ENCODE peak calls at places on chromosomes 12 and 14, in nine cellular contexts. E is lower leg skin, Q is sigmoid colon, Y is SK-N-SH, J is cardiac muscle cell, U is heart left ventricle, W is heart right ventricle, T is epithelial cell of proximal tubule, F is spleen. A is an unnamed sample.
A peak's percentile ranks its signal among the peaks of the same experiment; 100 is the strongest.

GRCh38 chr12:65603428-65604351 is 220.6 kb upstream of the HMGA2 start:
- DNase-seq in E (peak; percentile 48), Q (peak; percentile 62), Y (no peak), J (peak; percentile 52), U (no peak), W (peak; percentile 47), T (peak; percentile 82), F (no peak), A (peak; percentile 89)

GRCh38 chr12:76029982-76030377 is 1.6 kb downstream of the PHLDA1 start:
- DNase-seq in E (no peak), Q (no peak), Y (peak; percentile 49), J (peak; percentile 20), U (no peak), W (no peak), T (no peak), F (no peak), A (no peak)

GRCh38 chr12:50257226-50258166 is 25.8 kb downstream of the LIMA1 start:
- DNase-seq in E (peak; percentile 69), Q (no peak), Y (no peak), J (peak; percentile 25), U (no peak), W (peak; percentile 36), T (no peak), F (no peak), A (no peak)

GRCh38 chr14:92471919-92472318 is 41.7 kb upstream of the RIN3 start:
- DNase-seq in E (no peak), Q (no peak), Y (no peak), J (no peak), U (no peak), W (no peak), T (peak; percentile 63), F (no peak), A (peak; percentile 47)

GRCh38 chr14:58639842-58640484 is 2.2 kb downstream of the DACT1 start:
- DNase-seq in E (peak; percentile 24), Q (no peak), Y (peak; percentile 78), J (peak; percentile 85), U (no peak), W (peak; percentile 62), T (no peak), F (no peak), A (peak; percentile 68)

GRCh38 chr12:6899837-6900519 is 4.6 kb upstream of the LRRC23 start:
- DNase-seq in E (peak; percentile 62), Q (peak; percentile 81), Y (no peak), J (no peak), U (no peak), W (peak; percentile 83), T (no peak), F (no peak), A (no peak)

GRCh38 chr12:100793182-100793581 is 1.4 kb upstream of the ANO4 start:
- DNase-seq in E (no peak), Q (no peak), Y (no peak), J (no peak), U (no peak), W (no peak), T (no peak), F (no peak), A (peak; percentile 3)

GRCh38 chr12:402127-402456 is 648 bp downstream of the CCDC77 start:
- DNase-seq in E (no peak), Q (no peak), Y (peak; percentile 32), J (peak; percentile 32), U (no peak), W (no peak), T (no peak), F (no peak), A (no peak)

GRCh38 chr14:85958069-85958468 is 428.1 kb downstream of the FLRT2 start:
- DNase-seq in E (no peak), Q (no peak), Y (no peak), J (no peak), U (no peak), W (no peak), T (no peak), F (no peak), A (no peak)
- TF ChIP-seq CTCF in E (no peak), Q (no peak), Y (peak; percentile 23), J (no peak), U (no peak), W (no peak), T (no peak), F (no peak), A (no peak)

GRCh38 chr14:52266179-52266578 is 1.3 kb upstream of the PTGDR start:
- DNase-seq in E (peak; percentile 57), Q (peak; percentile 85), Y (no peak), J (no peak), U (no peak), W (peak; percentile 66), T (no peak), F (no peak), A (no peak)

GRCh38 chr14:52267501-52268190 is at the start of gene PTGDR:
- DNase-seq in E (no peak), Q (no peak), Y (peak; percentile 32), J (peak; percentile 27), U (peak; percentile 71), W (peak; percentile 33), T (no peak), F (peak; percentile 89), A (no peak)

GRCh38 chr14:52268191-52269061 is 928 bp downstream of the PTGDR start:
- DNase-seq in E (no peak), Q (no peak), Y (peak; percentile 36), J (peak; percentile 14), U (peak; percentile 63), W (peak; percentile 13), T (no peak), F (peak; percentile 84), A (no peak)

GRCh38 chr14:52265248-52265647 is 2.2 kb upstream of the PTGDR start:
- DNase-seq in E (no peak), Q (no peak), Y (no peak), J (no peak), U (no peak), W (no peak), T (no peak), F (no peak), A (no peak)

GRCh38 chr14:52266782-52267181 is 716 bp upstream of the PTGDR start:
- DNase-seq in E (no peak), Q (no peak), Y (no peak), J (no peak), U (no peak), W (no peak), T (no peak), F (no peak), A (no peak)
- H3K4me3 ChIP-seq in E (no peak overlapping the region), Q (no peak overlapping the region), Y (no peak overlapping the region), J (no peak overlapping the region), U (no peak overlapping the region), W (peak overlapping the region; percentile 61), T (no peak overlapping the region), F (no peak overlapping the region), A (no peak overlapping the region)

GRCh38 chr14:65486856-65487255 is 74.3 kb downstream of the FUT8 start:
- DNase-seq in E (no peak), Q (no peak), Y (no peak), J (no peak), U (no peak), W (no peak), T (no peak), F (no peak), A (no peak)
- TF ChIP-seq CTCF in E (no peak), Q (no peak), Y (no peak), J (no peak), U (no peak), W (no peak), T (peak; percentile 22), F (no peak), A (no peak)

DNA sequence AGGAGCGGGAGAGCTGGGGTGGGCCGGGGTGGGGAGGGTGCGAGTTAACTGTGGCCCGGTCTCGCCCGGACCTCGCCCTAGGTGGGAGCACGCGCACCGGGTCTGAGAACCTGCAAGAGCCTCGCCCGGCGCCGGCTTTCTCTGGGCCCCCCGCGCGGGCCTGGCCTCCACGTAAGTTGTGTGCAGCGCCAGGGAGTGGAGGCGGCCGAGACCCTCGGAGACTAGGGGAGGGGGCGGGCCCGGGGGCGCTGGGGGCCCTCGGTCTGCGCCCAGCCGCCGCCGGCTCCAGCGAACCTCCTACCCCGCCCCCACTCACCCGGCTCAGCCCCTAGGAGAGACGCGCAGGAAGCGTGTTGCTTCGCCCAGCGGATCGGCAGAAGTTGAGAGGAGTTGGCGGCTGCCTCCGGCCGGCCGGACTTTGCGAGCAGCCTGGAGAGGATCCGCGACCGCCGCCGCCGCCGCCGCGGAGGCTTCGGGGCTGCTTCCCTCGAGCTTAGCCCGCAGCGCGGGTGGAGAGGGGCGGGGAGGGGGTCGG is at the start of gene PRMT8:
- DNase-seq in E (no peak), Q (no peak), Y (peak; percentile 83), J (peak; percentile 65), U (no peak), W (no peak), T (no peak), F (no peak), A (no peak)
- H3K4me3 ChIP-seq in E (no peak within 1 kb of the TSS), Q (no peak within 1 kb of the TSS), Y (peak within 1 kb of the TSS; percentile 34), J (peak within 1 kb of the TSS; percentile 33), U (peak within 1 kb of the TSS; percentile 23), W (peak within 1 kb of the TSS; percentile 42), T (no peak within 1 kb of the TSS), F (no peak within 1 kb of the TSS), A (no peak within 1 kb of the TSS)

DNA sequence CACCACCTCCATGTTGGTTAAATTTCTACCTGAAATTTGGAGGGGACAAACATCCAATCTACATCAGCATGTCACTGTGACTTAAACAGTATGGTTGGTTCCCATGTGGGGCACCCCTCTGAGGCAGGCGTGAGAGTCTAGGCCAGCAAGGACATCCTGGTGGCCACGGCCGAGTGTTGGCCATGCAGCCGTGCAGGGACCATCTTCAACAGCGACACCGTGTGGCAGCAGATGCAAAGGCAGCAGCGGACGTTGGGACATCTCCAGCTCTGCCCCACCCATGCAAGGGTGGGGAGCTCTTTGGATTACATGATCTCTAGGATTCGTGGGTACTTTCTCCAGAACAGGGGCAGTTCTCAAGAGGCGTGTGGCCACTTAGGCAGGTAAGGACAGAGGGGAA is 49.8 kb downstream of the NOC4L start:
- DNase-seq in E (no peak), Q (no peak), Y (no peak), J (no peak), U (peak; percentile 33), W (no peak), T (no peak), F (no peak), A (no peak)
- TF ChIP-seq CTCF in E (no peak), Q (no peak), Y (peak; percentile 44), J (no peak), U (no peak), W (no peak), T (peak; percentile 47), F (no peak), A (no peak)

GRCh38 chr14:104971447-104972240 is 6.5 kb downstream of the AHNAK2 start:
- DNase-seq in E (no peak), Q (no peak), Y (no peak), J (no peak), U (peak; percentile 57), W (no peak), T (no peak), F (peak; percentile 62), A (no peak)

GRCh38 chr14:104969741-104970230 is 8.4 kb downstream of the AHNAK2 start:
- DNase-seq in E (no peak), Q (no peak), Y (no peak), J (no peak), U (peak; percentile 60), W (no peak), T (no peak), F (peak; percentile 57), A (no peak)

GRCh38 chr14:104972301-104973211 is 5.6 kb downstream of the AHNAK2 start:
- DNase-seq in E (peak; percentile 85), Q (peak; percentile 93), Y (no peak), J (no peak), U (peak; percentile 55), W (no peak), T (no peak), F (peak; percentile 71), A (no peak)

GRCh38 chr14:104968541-104969401 is 9.4 kb downstream of the AHNAK2 start:
- DNase-seq in E (peak; percentile 86), Q (peak; percentile 88), Y (peak; percentile 51), J (no peak), U (peak; percentile 58), W (no peak), T (no peak), F (peak; percentile 71), A (no peak)

GRCh38 chr14:104970231-104971068 is 7.7 kb downstream of the AHNAK2 start:
- DNase-seq in E (peak; percentile 91), Q (peak; percentile 97), Y (no peak), J (no peak), U (peak; percentile 61), W (peak; percentile 53), T (no peak), F (peak; percentile 67), A (no peak)
- H3K4me3 ChIP-seq in E (peak overlapping the region; percentile 53), Q (peak overlapping the region; percentile 49), Y (peak overlapping the region; percentile 29), J (no peak overlapping the region), U (no peak overlapping the region), W (no peak overlapping the region), T (peak overlapping the region; percentile 30), F (no peak overlapping the region), A (peak overlapping the region; percentile 58)